ENCODE peak calls at places on chromosome 10, in seven cellular contexts. F, L, M, I, R, G and X are unnamed samples.

GRCh38 chr10:132257271-132257670 is 50.5 kb downstream of the STK32C start:
- DNase-seq in F (no peak), L (peak), M (no peak), I (no peak), R (no peak), G (peak), X (no peak)

GRCh38 chr10:30980951-30981616 is 50.6 kb downstream of the ZNF438 start:
- DNase-seq in F (no peak), L (no peak), M (peak), I (peak), R (peak), G (peak), X (peak)

GRCh38 chr10:87973635-87974034 is 110.2 kb downstream of the PTEN start:
- DNase-seq in F (no peak), L (no peak), M (no peak), I (no peak), R (no peak), G (no peak), X (no peak)

GRCh38 chr10:113284635-113285034 is 268.2 kb upstream of the HABP2 start:
- DNase-seq in F (no peak), L (no peak), M (no peak), I (no peak), R (no peak), G (no peak), X (no peak)

GRCh38 chr10:10869592-10869991 is 148.1 kb upstream of the CELF2 start:
- DNase-seq in F (no peak), L (no peak), M (no peak), I (no peak), R (peak), G (peak), X (no peak)

GRCh38 chr10:129631870-129632623 is 165.0 kb downstream of the MGMT start:
- DNase-seq in F (no peak), L (no peak), M (no peak), I (no peak), R (no peak), G (no peak), X (no peak)

GRCh38 chr10:50279489-50279888 is 28.2 kb upstream of the ASAH2 start:
- DNase-seq in F (no peak), L (no peak), M (no peak), I (no peak), R (no peak), G (peak), X (no peak)

GRCh38 chr10:91190876-91191580 is 29.4 kb upstream of the PCGF5 start:
- DNase-seq in F (no peak), L (no peak), M (no peak), I (no peak), R (peak), G (peak), X (no peak)

GRCh38 chr10:17665742-17666141 is 21.8 kb downstream of the STAM start:
- DNase-seq in F (peak), L (peak), M (no peak), I (no peak), R (peak), G (peak), X (peak)

GRCh38 chr10:77799352-77799751 is 127.2 kb downstream of the DLG5 start:
- DNase-seq in F (no peak), L (no peak), M (no peak), I (peak), R (no peak), G (peak), X (no peak)

GRCh38 chr10:13869295-13869664 is 282.5 kb downstream of the PRPF18 start:
- DNase-seq in F (no peak), L (no peak), M (no peak), I (no peak), R (no peak), G (no peak), X (no peak)

GRCh38 chr10:124653811-124654651 is 90.1 kb downstream of the FAM53B start:
- DNase-seq in F (no peak), L (no peak), M (peak), I (no peak), R (peak), G (no peak), X (peak)